ENCODE peak calls at places on chromosomes 1 and 21, in nine cellular contexts. Z is NCI-H1694 treated with DMSO at 0.1 percent for 48 hours; X is neural crest cell; M is NCI-H1417; E is stimulated activated CD8-positive, alpha-beta memory T cell treated with anti-CD3 and anti-CD28 coated beads, Interleukin-12 subunit alpha, Interleukin-12 subunit beta, amount 100 ng/mL, for 1 hour; O is foreskin melanocyte; P is activated CD4-positive, alpha-beta T cell treated with anti-CD3 and anti-CD28 coated beads, Interleukin-2, amount 10 ng/mL, durations not matched to agents 7 days and 5 days; V is mesendoderm; C is kidney. H is an unnamed sample.

GRCh38 chr1:1360511-1361169 is 2.3 kb upstream of the MXRA8 start:
- DNase-seq in V (peak), P (no peak), C (peak), X (no peak), O (peak), M (no peak), Z (no peak), E (no peak), H (peak)

GRCh38 chr21:39326607-39327307 is 13.3 kb upstream of the BRWD1 start:
- DNase-seq in V (no peak), X (no peak), E (no peak), Z (no peak), O (no peak), M (no peak), C (no peak), P (no peak), H (no peak)

GRCh38 chr1:233367057-233367759 is 39.7 kb downstream of the MAP3K21 start:
- DNase-seq in O (no peak), M (no peak), E (no peak), V (peak), C (no peak), X (no peak), Z (no peak), P (no peak), H (peak)

GRCh38 chr1:193747579-193747978 is 561.2 kb upstream of the B3GALT2 start:
- DNase-seq in C (no peak), P (no peak), O (peak), V (no peak), Z (no peak), M (no peak), X (no peak), E (no peak), H (peak)

GRCh38 chr1:24742090-24742938 is 2.9 kb upstream of the CLIC4 start:
- DNase-seq in P (no peak), V (peak), E (no peak), X (no peak), Z (no peak), C (no peak), O (no peak), M (no peak), H (peak)

GRCh38 chr1:230825061-230825803 is 43.1 kb downstream of the C1orf198 start:
- DNase-seq in X (no peak), O (peak), C (no peak), P (no peak), M (no peak), Z (peak), V (peak), E (no peak), H (peak)

GRCh38 chr21:39867198-39867650 is at the start of gene PCP4:
- DNase-seq in M (peak), P (peak), X (peak), C (no peak), O (peak), Z (peak), V (peak), E (no peak), H (peak)

GRCh38 chr1:203512830-203513578 is 19.1 kb downstream of the OPTC start:
- DNase-seq in O (peak), P (peak), C (no peak), X (no peak), V (peak), Z (no peak), E (no peak), M (no peak), H (peak)